ENCODE peak calls at places on chromosomes 5 and 9, in six cellular contexts. One of them, this sample, is unnamed.

GRCh38 chr5:38342261-38342660 is 83.9 kb downstream of the EGFLAM start:
- DNase-seq in GM12878: no peak
- DNase-seq in K562: no peak
- DNase-seq in GM12891: no peak
- DNase-seq in HepG2: no peak
- DNase-seq in H1: no peak
- DNase-seq in this sample: no peak

GRCh38 chr5:25995209-25995608 is 1043.2 kb downstream of the CDH9 start:
- DNase-seq in K562: no peak
- DNase-seq in GM12878: no peak
- DNase-seq in H1: no peak
- DNase-seq in GM12891: no peak
- DNase-seq in HepG2: no peak
- DNase-seq in this sample: no peak

GRCh38 chr5:88480766-88481499 is 212.3 kb upstream of the TMEM161B start:
- DNase-seq in GM12891: no peak
- DNase-seq in K562: no peak
- DNase-seq in H1: no peak
- DNase-seq in GM12878: no peak
- DNase-seq in HepG2: no peak
- DNase-seq in this sample: no peak

GRCh38 chr9:35618325-35618727 is at the start of gene CD72:
- DNase-seq in H1: no peak
- DNase-seq in HepG2: no peak
- DNase-seq in GM12891: no peak
- DNase-seq in GM12878: no peak
- DNase-seq in K562: peak
- DNase-seq in this sample: no peak

GRCh38 chr5:180868960-180869359 is 7.9 kb upstream of the ZFP62 start:
- DNase-seq in GM12878: peak
- DNase-seq in GM12891: peak
- DNase-seq in HepG2: peak
- DNase-seq in H1: peak
- DNase-seq in K562: peak
- DNase-seq in this sample: peak

GRCh38 chr5:179161901-179162300 is 101.7 kb downstream of the ZNF354C start:
- DNase-seq in GM12878: no peak
- DNase-seq in K562: no peak
- DNase-seq in GM12891: no peak
- DNase-seq in HepG2: no peak
- DNase-seq in H1: no peak
- DNase-seq in this sample: no peak

GRCh38 chr9:108994695-108995094 is 18.6 kb downstream of the CTNNAL1 start:
- DNase-seq in GM12878: no peak
- DNase-seq in HepG2: no peak
- DNase-seq in GM12891: no peak
- DNase-seq in K562: no peak
- DNase-seq in H1: no peak
- DNase-seq in this sample: no peak

GRCh38 chr5:131214828-131215227 is 44.1 kb downstream of the LYRM7 start:
- DNase-seq in K562: no peak
- DNase-seq in GM12891: no peak
- DNase-seq in HepG2: no peak
- DNase-seq in GM12878: no peak
- DNase-seq in H1: no peak
- DNase-seq in this sample: no peak

GRCh38 chr9:35689601-35690446 is at the start of gene TPM2:
- DNase-seq in K562: peak
- DNase-seq in H1: peak
- DNase-seq in HepG2: no peak
- DNase-seq in GM12878: no peak
- DNase-seq in GM12891: peak
- DNase-seq in this sample: no peak

GRCh38 chr5:60842859-60843692 is 993 bp downstream of the ELOVL7 start:
- DNase-seq in K562: no peak
- DNase-seq in H1: peak
- DNase-seq in GM12891: no peak
- DNase-seq in GM12878: no peak
- DNase-seq in HepG2: no peak
- DNase-seq in this sample: no peak

GRCh38 chr5:106940301-106940846 is 730.4 kb downstream of the EFNA5 start:
- DNase-seq in GM12878: no peak
- DNase-seq in GM12891: no peak
- DNase-seq in HepG2: no peak
- DNase-seq in H1: no peak
- DNase-seq in K562: no peak
- DNase-seq in this sample: no peak

GRCh38 chr5:119275146-119275872 is 80.5 kb upstream of the TNFAIP8 start:
- DNase-seq in GM12891: no peak
- DNase-seq in HepG2: no peak
- DNase-seq in GM12878: no peak
- DNase-seq in H1: no peak
- DNase-seq in K562: no peak
- DNase-seq in this sample: no peak

GRCh38 chr5:95892784-95893354 is 68.8 kb downstream of the ELL2 start:
- DNase-seq in H1: no peak
- DNase-seq in K562: peak
- DNase-seq in GM12878: no peak
- DNase-seq in GM12891: no peak
- DNase-seq in HepG2: peak
- DNase-seq in this sample: no peak

GRCh38 chr5:28862137-28862859 is 1823.9 kb upstream of the CDH9 start:
- DNase-seq in H1: no peak
- DNase-seq in HepG2: peak
- DNase-seq in GM12891: no peak
- DNase-seq in GM12878: no peak
- DNase-seq in K562: no peak
- DNase-seq in this sample: no peak

GRCh38 chr9:113056191-113057106 is at the start of gene ZFP37:
- DNase-seq in HepG2: peak
- DNase-seq in GM12891: peak
- DNase-seq in K562: peak
- DNase-seq in GM12878: peak
- DNase-seq in H1: peak
- DNase-seq in this sample: peak

DNA sequence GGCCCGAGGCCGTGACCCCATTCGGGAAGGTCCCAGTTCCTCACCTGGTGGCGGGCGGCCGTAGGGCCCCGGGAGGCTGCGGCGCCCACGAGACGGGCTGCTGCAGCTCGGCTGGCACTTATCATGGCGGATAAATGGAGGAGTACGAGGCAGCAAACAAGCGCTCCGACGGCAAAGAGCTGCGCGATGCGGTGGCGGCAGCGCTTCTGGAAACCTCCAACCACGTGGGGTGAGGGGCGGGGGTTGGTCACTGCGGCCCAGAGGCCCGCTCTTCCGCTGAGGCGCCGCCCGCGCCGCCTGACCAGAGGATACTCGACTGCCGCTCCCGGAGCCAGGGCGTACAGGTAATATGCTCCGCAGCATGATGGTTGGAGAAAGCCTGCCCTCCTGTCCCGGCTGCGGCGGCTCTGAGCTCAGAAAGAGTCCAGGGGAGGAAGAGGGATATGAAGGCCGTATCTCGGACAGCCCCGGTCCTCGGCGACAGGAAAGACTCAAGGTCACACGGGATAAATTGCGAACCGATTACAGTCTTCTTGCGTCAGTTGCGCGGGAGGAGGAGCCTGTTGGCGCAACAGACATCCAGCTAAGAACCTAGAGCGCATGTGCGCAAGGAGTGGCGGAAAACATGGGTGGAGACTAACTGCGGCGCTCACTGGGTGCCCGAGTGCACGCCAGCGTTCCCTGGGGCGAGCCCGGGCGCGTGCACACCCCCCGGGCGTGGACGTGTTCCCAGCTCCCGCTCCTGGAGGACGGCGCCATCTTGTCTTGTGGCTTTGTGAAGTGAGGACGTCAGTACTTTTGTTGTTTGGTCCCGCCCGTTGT is at the start of gene HSPA9:
- DNase-seq in GM12878: peak
- DNase-seq in HepG2: peak
- DNase-seq in GM12891: peak
- DNase-seq in K562: peak
- DNase-seq in H1: peak
- DNase-seq in this sample: peak
- TF ChIP-seq POLR2A in GM12878: peak
- TF ChIP-seq POLR2A in HepG2: peak
- TF ChIP-seq POLR2A in GM12891: peak
- TF ChIP-seq POLR2A in K562: peak
- TF ChIP-seq POLR2A in H1: peak
- TF ChIP-seq POLR2A in this sample: peak

GRCh38 chr9:116232425-116233159 is 79.0 kb downstream of the PAPPA start:
- DNase-seq in GM12878: no peak
- DNase-seq in K562: no peak
- DNase-seq in GM12891: no peak
- DNase-seq in H1: no peak
- DNase-seq in HepG2: no peak
- DNase-seq in this sample: no peak
- TF ChIP-seq TAF1 in GM12878: no peak
- TF ChIP-seq TAF1 in K562: no peak
- TF ChIP-seq TAF1 in GM12891: no peak
- TF ChIP-seq TAF1 in H1: no peak
- TF ChIP-seq TAF1 in HepG2: no peak
- TF ChIP-seq TAF1 in this sample: no peak

GRCh38 chr9:5879419-5880181 is 11.1 kb upstream of the MLANA start:
- DNase-seq in HepG2: peak
- DNase-seq in GM12878: no peak
- DNase-seq in K562: peak
- DNase-seq in H1: no peak
- DNase-seq in GM12891: no peak
- DNase-seq in this sample: no peak
- TF ChIP-seq POLR2AphosphoS5 in HepG2: no peak
- TF ChIP-seq POLR2AphosphoS5 in GM12878: no peak
- TF ChIP-seq POLR2AphosphoS5 in K562: peak
- TF ChIP-seq POLR2AphosphoS5 in H1: no peak
- TF ChIP-seq POLR2AphosphoS5 in GM12891: no peak
- TF ChIP-seq POLR2AphosphoS5 in this sample: no peak

GRCh38 chr9:91894023-91894422 is 56.0 kb downstream of the ROR2 start:
- DNase-seq in GM12878: no peak
- DNase-seq in GM12891: no peak
- DNase-seq in K562: no peak
- DNase-seq in HepG2: no peak
- DNase-seq in H1: no peak
- DNase-seq in this sample: no peak

GRCh38 chr9:91897201-91897600 is 52.8 kb downstream of the ROR2 start:
- DNase-seq in GM12878: no peak
- DNase-seq in GM12891: no peak
- DNase-seq in HepG2: no peak
- DNase-seq in H1: no peak
- DNase-seq in K562: no peak
- DNase-seq in this sample: no peak

GRCh38 chr9:91896513-91897121 is 53.4 kb downstream of the ROR2 start:
- DNase-seq in HepG2: no peak
- DNase-seq in GM12878: no peak
- DNase-seq in K562: no peak
- DNase-seq in GM12891: no peak
- DNase-seq in H1: no peak
- DNase-seq in this sample: no peak

GRCh38 chr9:91898451-91899433 is 51.3 kb downstream of the ROR2 start:
- DNase-seq in GM12878: no peak
- DNase-seq in K562: peak
- DNase-seq in GM12891: no peak
- DNase-seq in H1: no peak
- DNase-seq in HepG2: peak
- DNase-seq in this sample: no peak

GRCh38 chr9:91896096-91896495 is 53.9 kb downstream of the ROR2 start:
- DNase-seq in GM12878: no peak
- DNase-seq in GM12891: no peak
- DNase-seq in H1: no peak
- DNase-seq in K562: no peak
- DNase-seq in HepG2: no peak
- DNase-seq in this sample: no peak
- TF ChIP-seq POLR2A in GM12878: no peak
- TF ChIP-seq POLR2A in GM12891: no peak
- TF ChIP-seq POLR2A in H1: no peak
- TF ChIP-seq POLR2A in K562: no peak
- TF ChIP-seq POLR2A in HepG2: no peak
- TF ChIP-seq POLR2A in this sample: no peak

GRCh38 chr9:105195259-105195658 is 49.2 kb upstream of the SLC44A1 start:
- DNase-seq in GM12878: no peak
- DNase-seq in K562: no peak
- DNase-seq in GM12891: no peak
- DNase-seq in HepG2: no peak
- DNase-seq in H1: no peak
- DNase-seq in this sample: no peak
- TF ChIP-seq TAF1 in GM12878: no peak
- TF ChIP-seq TAF1 in K562: no peak
- TF ChIP-seq TAF1 in GM12891: no peak
- TF ChIP-seq TAF1 in HepG2: no peak
- TF ChIP-seq TAF1 in H1: no peak
- TF ChIP-seq TAF1 in this sample: no peak

DNA sequence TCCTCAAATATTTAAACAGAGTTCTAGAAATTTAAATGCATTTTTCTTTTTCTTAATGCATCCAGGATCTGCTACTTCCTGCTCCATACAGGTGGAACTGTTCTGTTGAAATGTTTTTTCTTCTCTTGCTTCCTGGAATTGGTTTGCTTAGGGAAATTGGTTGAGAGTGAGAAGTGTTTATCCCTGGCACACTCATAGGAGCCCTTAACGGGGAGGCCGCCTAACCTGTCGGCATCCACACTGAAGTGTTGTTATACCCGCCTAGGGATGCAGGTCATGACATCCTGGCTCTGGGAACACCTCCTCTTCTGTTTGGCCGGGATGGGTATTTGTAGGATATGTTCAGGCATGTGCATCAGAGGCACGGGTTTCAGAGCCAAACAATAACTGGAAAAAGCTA is 239.7 kb downstream of the GADD45G start:
- DNase-seq in HepG2: no peak
- DNase-seq in K562: no peak
- DNase-seq in H1: no peak
- DNase-seq in GM12878: no peak
- DNase-seq in GM12891: no peak
- DNase-seq in this sample: no peak
- TF ChIP-seq POLR2AphosphoS5 in HepG2: no peak
- TF ChIP-seq POLR2AphosphoS5 in K562: no peak
- TF ChIP-seq POLR2AphosphoS5 in H1: no peak
- TF ChIP-seq POLR2AphosphoS5 in GM12878: no peak
- TF ChIP-seq POLR2AphosphoS5 in GM12891: no peak
- TF ChIP-seq POLR2AphosphoS5 in this sample: no peak

GRCh38 chr5:150780180-150780692 is 1.7 kb downstream of the SMIM3 start:
- DNase-seq in H1: no peak
- DNase-seq in GM12878: peak
- DNase-seq in K562: no peak
- DNase-seq in HepG2: no peak
- DNase-seq in GM12891: no peak
- DNase-seq in this sample: no peak
- TF ChIP-seq POLR2A in H1: no peak
- TF ChIP-seq POLR2A in GM12878: no peak
- TF ChIP-seq POLR2A in K562: no peak
- TF ChIP-seq POLR2A in HepG2: no peak
- TF ChIP-seq POLR2A in GM12891: peak
- TF ChIP-seq POLR2A in this sample: no peak

GRCh38 chr5:14655146-14655741 is 9.3 kb upstream of the OTULIN start:
- DNase-seq in K562: no peak
- DNase-seq in GM12891: no peak
- DNase-seq in HepG2: no peak
- DNase-seq in H1: no peak
- DNase-seq in GM12878: no peak
- DNase-seq in this sample: no peak
- TF ChIP-seq TAF1 in K562: no peak
- TF ChIP-seq TAF1 in GM12891: no peak
- TF ChIP-seq TAF1 in HepG2: no peak
- TF ChIP-seq TAF1 in H1: no peak
- TF ChIP-seq TAF1 in GM12878: no peak
- TF ChIP-seq TAF1 in this sample: no peak